ENCODE peak calls at places on chromosome 16, in eight cellular contexts. B is WTC11, E is HFFc6, N is progenitor cell of endocrine pancreas, Y is ascending aorta, O is fibroblast of the aortic adventitia, I is B cell, H is GM12865. U is an unnamed sample.

GRCh38 chr16:58755989-58756649 is 22.0 kb upstream of the GOT2 start:
- DNase-seq in B (peak; percentile 80), E (peak; percentile 34), N (peak; percentile 34), Y (no peak), O (peak; percentile 77), I (peak; percentile 62), H (peak; percentile 88), U (peak; percentile 76)

GRCh38 chr16:28537964-28538732 is 626 bp downstream of the NUPR1 start:
- DNase-seq in B (no peak), E (no peak), N (no peak), Y (no peak), O (no peak), I (no peak), H (no peak), U (no peak)

GRCh38 chr16:57999366-57999970 is 1.0 kb downstream of the ZNF319 start:
- DNase-seq in B (no peak), E (no peak), N (no peak), Y (no peak), O (no peak), I (peak; percentile 61), H (peak; percentile 35), U (peak; percentile 55)

GRCh38 chr16:59971264-59971663 is 1237.1 kb upstream of the GOT2 start:
- DNase-seq in B (no peak), E (no peak), N (no peak), Y (no peak), O (no peak), I (no peak), H (no peak), U (no peak)

GRCh38 chr16:56871172-56871593 is 6.2 kb downstream of the SLC12A3 start:
- DNase-seq in B (no peak), E (peak; percentile 67), N (no peak), Y (no peak), O (peak; percentile 44), I (no peak), H (peak; percentile 70), U (peak; percentile 58)

GRCh38 chr16:22264786-22265185 is 32.4 kb upstream of the POLR3E start:
- DNase-seq in B (no peak), E (peak; percentile 69), N (no peak), Y (no peak), O (no peak), I (no peak), H (no peak), U (no peak)

GRCh38 chr16:80743772-80744171 is 60.6 kb downstream of the CDYL2 start:
- DNase-seq in B (no peak), E (no peak), N (no peak), Y (no peak), O (no peak), I (no peak), H (no peak), U (no peak)

GRCh38 chr16:57536306-57537193 is at the start of gene CCDC102A:
- DNase-seq in B (peak; percentile 62), E (no peak), N (no peak), Y (no peak), O (no peak), I (peak; percentile 74), H (peak; percentile 66), U (peak; percentile 75)

GRCh38 chr16:50781518-50781917 is 39.6 kb downstream of the CYLD start:
- DNase-seq in B (no peak), E (no peak), N (no peak), Y (no peak), O (no peak), I (no peak), H (no peak), U (no peak)

GRCh38 chr16:50776042-50776441 is 34.2 kb downstream of the CYLD start:
- DNase-seq in B (no peak), E (no peak), N (no peak), Y (no peak), O (no peak), I (no peak), H (no peak), U (no peak)

GRCh38 chr16:50778284-50779163 is 36.6 kb downstream of the CYLD start:
- DNase-seq in B (no peak), E (no peak), N (no peak), Y (no peak), O (no peak), I (no peak), H (peak; percentile 7), U (no peak)

DNA sequence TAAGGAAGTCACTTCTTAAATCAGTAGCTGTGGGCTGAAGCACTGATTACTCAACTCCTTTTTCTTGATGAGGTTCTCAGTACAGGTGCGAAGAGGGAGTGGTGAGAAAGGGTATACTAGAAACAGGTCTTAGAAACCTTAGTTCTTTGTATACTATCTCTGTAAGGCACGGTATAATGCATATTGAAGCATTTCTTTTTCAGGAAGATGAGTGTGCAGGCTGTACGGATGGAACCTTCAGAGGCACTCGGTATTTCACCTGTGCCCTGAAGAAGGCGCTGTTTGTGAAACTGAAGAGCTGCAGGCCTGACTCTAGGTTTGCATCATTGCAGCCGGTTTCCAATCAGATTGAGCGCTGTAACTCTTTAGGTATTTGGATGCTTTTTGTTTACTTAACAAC is 39.2 kb downstream of the CYLD start:
- DNase-seq in B (peak; percentile 31), E (no peak), N (no peak), Y (no peak), O (no peak), I (no peak), H (no peak), U (no peak)
- TF ChIP-seq CTCF in B (peak; percentile 29), E (peak; percentile 42), N (peak; percentile 26), Y (no peak), O (no peak), I (peak; percentile 15), H (no peak), U (no peak)

GRCh38 chr16:77782694-77783093 is 5.7 kb upstream of the VAT1L start:
- DNase-seq in B (no peak), E (no peak), N (no peak), Y (no peak), O (peak; percentile 33), I (no peak), H (no peak), U (no peak)

GRCh38 chr16:77786448-77786847 is 1.9 kb upstream of the VAT1L start:
- DNase-seq in B (no peak), E (no peak), N (no peak), Y (no peak), O (no peak), I (no peak), H (no peak), U (no peak)

GRCh38 chr16:77785365-77785764 is 3.0 kb upstream of the VAT1L start:
- DNase-seq in B (no peak), E (no peak), N (no peak), Y (no peak), O (no peak), I (no peak), H (no peak), U (no peak)

GRCh38 chr16:77787452-77787851 is 912 bp upstream of the VAT1L start:
- DNase-seq in B (no peak), E (no peak), N (no peak), Y (no peak), O (no peak), I (no peak), H (no peak), U (no peak)

DNA sequence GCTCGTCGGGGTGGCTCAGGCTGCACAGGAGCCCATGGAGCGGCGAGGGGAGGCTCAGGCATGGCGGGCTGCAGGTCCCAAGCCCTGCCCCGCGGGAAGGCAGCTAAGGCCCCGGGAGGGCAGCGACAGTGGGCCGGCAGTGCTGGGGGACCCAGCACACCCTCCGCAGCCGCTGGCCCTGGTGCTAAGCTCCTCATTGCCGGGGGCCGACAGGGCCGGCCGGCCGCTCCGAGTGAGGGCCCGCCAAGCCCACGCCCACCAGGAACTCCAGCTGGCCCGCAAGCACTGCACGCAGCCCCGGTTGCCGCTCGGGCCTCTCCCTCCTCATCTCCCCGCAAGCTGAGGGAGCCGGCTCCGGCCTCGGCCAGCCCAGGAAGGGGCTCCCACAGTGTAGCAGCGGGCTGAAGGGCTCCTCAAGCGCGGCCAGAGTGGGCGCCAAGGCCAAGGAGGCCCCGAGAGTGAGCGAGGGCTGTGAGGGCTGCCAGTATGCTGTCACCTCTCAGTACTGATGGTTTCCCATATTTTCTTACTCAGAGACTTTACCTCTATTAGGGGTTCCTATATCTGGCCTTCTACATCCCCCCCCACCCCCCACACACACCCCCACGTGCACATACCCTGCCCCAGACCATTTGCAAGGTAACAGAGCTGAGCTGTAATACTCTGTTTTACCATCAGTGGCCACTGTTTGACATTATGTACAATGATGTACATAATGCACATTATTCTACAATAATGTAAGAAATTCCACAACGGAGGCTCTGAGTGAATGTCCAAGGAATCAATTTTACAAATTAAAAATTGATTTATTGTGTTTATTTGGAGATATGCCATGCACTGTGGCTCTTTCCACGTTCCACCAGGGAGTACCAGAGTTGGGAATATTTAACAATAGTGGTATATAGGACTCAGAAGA is 3.7 kb upstream of the VAT1L start:
- DNase-seq in B (no peak), E (no peak), N (no peak), Y (no peak), O (peak; percentile 21), I (no peak), H (no peak), U (no peak)
- TF ChIP-seq CTCF in B (no peak), E (peak; percentile 11), N (peak; percentile 33), Y (no peak), O (peak; percentile 39), I (peak; percentile 16), H (peak; percentile 14), U (peak; percentile 20)

GRCh38 chr16:88811850-88812736 is at the start of gene APRT:
- DNase-seq in B (peak; percentile 95), E (peak; percentile 91), N (peak; percentile 97), Y (peak; percentile 65), O (peak; percentile 96), I (peak; percentile 100), H (peak; percentile 97), U (peak; percentile 99)
- TF ChIP-seq CTCF in B (no peak), E (peak; percentile 60), N (peak; percentile 43), Y (peak; percentile 41), O (peak; percentile 14), I (peak; percentile 11), H (peak; percentile 29), U (peak; percentile 43)

GRCh38 chr16:87057951-87058560 is 259.1 kb downstream of the C16orf95 start:
- DNase-seq in B (no peak), E (no peak), N (no peak), Y (no peak), O (no peak), I (no peak), H (no peak), U (no peak)

GRCh38 chr16:87056551-87056950 is 260.6 kb downstream of the C16orf95 start:
- DNase-seq in B (no peak), E (no peak), N (no peak), Y (no peak), O (no peak), I (no peak), H (no peak), U (no peak)

GRCh38 chr16:87058728-87059250 is 258.4 kb downstream of the C16orf95 start:
- DNase-seq in B (no peak), E (no peak), N (no peak), Y (no peak), O (no peak), I (no peak), H (no peak), U (no peak)

GRCh38 chr16:87056083-87056482 is 261.1 kb downstream of the C16orf95 start:
- DNase-seq in B (no peak), E (peak; percentile 13), N (no peak), Y (no peak), O (peak; percentile 67), I (no peak), H (no peak), U (no peak)

DNA sequence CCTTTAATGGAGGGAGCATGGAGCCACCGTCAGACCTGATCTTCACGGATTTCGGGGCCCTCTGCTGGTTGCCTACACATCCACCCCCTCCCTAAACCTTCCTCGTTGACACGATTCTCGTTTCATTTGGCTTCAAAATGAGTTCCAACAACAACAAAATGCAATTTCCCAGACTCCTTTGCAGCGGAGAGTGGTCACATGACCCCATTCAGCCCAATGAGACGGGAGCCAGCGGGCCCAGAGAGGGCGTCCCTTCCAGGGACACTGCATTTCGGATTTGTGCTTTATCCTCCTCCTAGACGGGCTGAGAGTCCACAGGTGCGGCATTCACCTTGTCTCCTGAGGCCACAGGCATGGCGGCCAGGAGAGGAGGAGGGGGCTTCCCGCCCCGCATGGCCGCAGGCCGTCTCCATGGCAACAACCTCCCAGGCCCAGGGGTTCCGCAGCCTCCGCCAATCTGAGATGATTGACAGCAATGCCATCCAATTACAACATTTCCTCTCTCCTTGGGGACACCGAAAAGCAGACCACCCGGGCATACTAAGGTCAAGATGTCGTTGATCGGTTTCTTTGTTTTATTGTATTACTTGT is 259.8 kb downstream of the C16orf95 start:
- DNase-seq in B (peak; percentile 50), E (no peak), N (no peak), Y (no peak), O (peak; percentile 30), I (no peak), H (no peak), U (no peak)
- TF ChIP-seq CTCF in B (no peak), E (peak; percentile 52), N (no peak), Y (no peak), O (peak; percentile 33), I (no peak), H (no peak), U (no peak)